ENCODE peak calls at places on chromosomes 6 and 20, in four cellular contexts. X is CD8-positive, alpha-beta memory T cell; F is stimulated activated CD8-positive, alpha-beta memory T cell treated with anti-CD3 and anti-CD28 coated beads, Interleukin-15, amount 100 ng/mL, for 1 hour; I is RWPE1. K is an unnamed sample.

GRCh38 chr6:109978174-109979032 is at the start of gene GPR6:
- DNase-seq in X (no peak), F (peak), I (peak), K (no peak)

GRCh38 chr20:33668087-33668790 is 1.5 kb downstream of the ACTL10 start:
- DNase-seq in X (peak), F (peak), I (peak), K (peak)

GRCh38 chr6:109816452-109817374 is 125.6 kb downstream of the FIG4 start:
- DNase-seq in X (no peak), F (no peak), I (no peak), K (no peak)

GRCh38 chr20:46151936-46152335 is 33.8 kb downstream of the CD40 start:
- DNase-seq in X (no peak), F (no peak), I (peak), K (no peak)

GRCh38 chr6:4511626-4512010 is 264.6 kb upstream of the CDYL start:
- DNase-seq in X (no peak), F (no peak), I (no peak), K (no peak)

GRCh38 chr20:3209946-3210317 is 634 bp downstream of the ITPA start:
- DNase-seq in X (no peak), F (no peak), I (no peak), K (no peak)

GRCh38 chr6:39493174-39493573 is 170.7 kb upstream of the KCNK16 start:
- DNase-seq in X (no peak), F (no peak), I (peak), K (no peak)

GRCh38 chr6:157218371-157219198 is 104.7 kb downstream of the TMEM242 start:
- DNase-seq in X (no peak), F (no peak), I (no peak), K (no peak)

GRCh38 chr6:15065603-15066002 is 180.3 kb upstream of the JARID2 start:
- DNase-seq in X (no peak), F (no peak), I (peak), K (no peak)

GRCh38 chr20:46000571-46001145 is 8.1 kb upstream of the MMP9 start:
- DNase-seq in X (no peak), F (no peak), I (no peak), K (peak)

GRCh38 chr6:26017567-26017966 is 55.0 kb downstream of the TRIM38 start:
- DNase-seq in X (peak), F (no peak), I (peak), K (peak)

GRCh38 chr6:139243531-139243930 is 48.3 kb downstream of the TXLNB start:
- DNase-seq in X (no peak), F (no peak), I (no peak), K (no peak)